ENCODE peak calls at places on chromosomes 6 and 20, in five cellular contexts. V is vagina, N is heart left ventricle, U is stomach, X is Peyer's patch. M is an unnamed sample. For H3K36me3, the result is how much of the 10 kb centered on the place peaks cover.

GRCh38 chr6:13357551-13358075 is 29.3 kb upstream of the TBC1D7 start:
- DNase-seq in V (no peak), X (no peak), U (no peak), N (peak), M (no peak)

GRCh38 chr6:133814797-133815196 is 74.1 kb upstream of the TCF21 start:
- DNase-seq in U (no peak), X (no peak), V (no peak), N (no peak), M (no peak)

GRCh38 chr6:158311193-158311592 is 1.1 kb upstream of the TULP4 start:
- DNase-seq in X (no peak), U (no peak), N (peak), V (no peak), M (no peak)

GRCh38 chr6:41492261-41492891 is 53.8 kb upstream of the FOXP4 start:
- DNase-seq in U (no peak), X (no peak), N (no peak), V (no peak), M (no peak)

GRCh38 chr6:136959471-136959891 is 37.4 kb downstream of the SLC35D3 start:
- DNase-seq in U (peak), X (peak), V (no peak), N (no peak), M (no peak)

GRCh38 chr20:37598101-37598530 is 70.4 kb upstream of the BLCAP start:
- DNase-seq in V (no peak), U (no peak), X (no peak), N (no peak), M (no peak)

GRCh38 chr20:35134472-35134871 is 12.7 kb downstream of the EDEM2 start:
- DNase-seq in N (peak), V (no peak), X (no peak), U (no peak), M (no peak)

GRCh38 chr20:56579261-56579660 is 46.2 kb downstream of the FAM209B start:
- DNase-seq in X (no peak), V (no peak), N (no peak), U (no peak), M (no peak)

GRCh38 chr6:95576621-95577316 is 566 bp upstream of the MANEA start:
- DNase-seq in V (no peak), X (no peak), U (no peak), N (no peak), M (no peak)

GRCh38 chr6:107589934-107590333 is 100.0 kb downstream of the SOBP start:
- DNase-seq in N (no peak), X (no peak), U (no peak), V (no peak), M (no peak)

GRCh38 chr20:12053348-12053747 is 135.7 kb downstream of the BTBD3 start:
- DNase-seq in U (no peak), X (no peak), N (no peak), V (no peak), M (no peak)

GRCh38 chr6:45900808-45901752 is 114.6 kb downstream of the CLIC5 start:
- DNase-seq in V (no peak), X (no peak), U (no peak), N (no peak), M (no peak)

GRCh38 chr6:52514514-52514913 is 62.3 kb downstream of the TRAM2 start:
- DNase-seq in V (no peak), X (no peak), U (no peak), N (peak), M (no peak)

GRCh38 chr20:6265204-6265904 is 142.5 kb upstream of the FERMT1 start:
- DNase-seq in U (no peak), N (no peak), V (no peak), X (no peak), M (no peak)

GRCh38 chr20:5870462-5871021 is 79.8 kb downstream of the TRMT6 start:
- DNase-seq in V (no peak), N (no peak), X (no peak), U (no peak), M (no peak)

GRCh38 chr6:108363756-108364356 is 69.0 kb downstream of the AFG1L start:
- DNase-seq in V (no peak), N (no peak), U (no peak), X (no peak), M (no peak)

DNA sequence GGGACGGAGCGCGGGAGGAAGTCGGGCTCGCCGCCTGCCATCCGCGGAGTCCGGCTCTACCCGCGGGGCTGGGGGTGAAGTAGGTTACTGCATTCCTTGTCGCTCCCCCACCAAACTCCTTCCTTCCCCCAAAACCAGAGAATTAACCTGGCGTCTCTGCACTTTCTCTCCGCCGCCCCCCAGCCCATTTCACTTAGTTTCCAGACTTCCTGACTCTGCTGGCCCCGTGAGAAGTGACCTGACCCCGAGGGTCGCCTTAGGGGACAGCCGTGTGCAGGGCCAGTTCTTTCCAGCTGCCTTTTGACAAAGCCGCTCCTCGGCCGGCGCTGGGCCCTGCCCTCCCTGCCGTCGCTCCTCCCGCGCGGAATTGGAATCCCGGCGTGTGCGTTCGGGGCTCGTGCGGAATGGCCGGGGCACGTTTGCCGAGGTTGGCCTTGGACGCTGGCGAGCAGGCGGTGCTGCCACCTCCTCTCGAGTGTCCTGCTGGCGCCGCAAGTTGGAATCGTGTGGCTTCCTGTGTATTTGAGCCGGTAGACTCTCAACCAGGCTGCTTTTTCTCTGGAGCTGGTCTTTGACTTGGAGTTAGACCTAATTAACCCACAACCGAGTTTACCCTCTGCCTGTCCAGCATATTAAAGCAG is 650 bp downstream of the DCBLD1 start:
- DNase-seq in U (peak), N (peak), V (no peak), X (peak), M (peak)
- TF ChIP-seq POLR2A in U (no peak), N (no peak), V (no peak), X (no peak), M (no peak)

DNA sequence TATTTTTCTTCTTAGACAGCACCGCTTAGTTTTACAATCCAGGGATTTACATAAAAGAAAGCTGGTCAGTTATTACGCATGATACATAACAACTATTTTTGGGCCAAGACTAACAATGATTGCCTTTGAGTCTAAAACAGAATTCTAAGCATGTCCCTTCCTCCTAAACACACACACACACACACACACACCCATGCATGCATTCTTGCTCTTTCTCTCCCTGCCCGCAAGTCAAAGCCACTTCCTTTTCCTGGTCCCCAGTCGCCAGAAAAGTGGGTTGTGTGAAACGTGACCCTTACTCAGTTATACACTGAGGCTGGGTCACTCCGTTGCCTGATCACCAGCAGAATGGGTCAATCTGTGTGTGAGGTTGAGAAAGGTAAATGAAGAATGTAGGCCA is 31.4 kb downstream of the FYN start:
- DNase-seq in V (no peak), N (peak), U (peak), X (no peak), M (no peak)
- H3K4me3 ChIP-seq in V (no peak), N (no peak), U (no peak), X (no peak), M (no peak)

GRCh38 chr20:21380711-21381110 is 16.6 kb downstream of the NKX2-4 start:
- DNase-seq in U (no peak), N (no peak), V (no peak), X (no peak), M (no peak)

GRCh38 chr20:21381619-21382018 is 15.7 kb downstream of the NKX2-4 start:
- DNase-seq in V (no peak), N (no peak), U (no peak), X (no peak), M (no peak)

GRCh38 chr20:21387528-21387927 is 9.8 kb downstream of the NKX2-4 start:
- DNase-seq in V (no peak), X (no peak), N (no peak), U (no peak), M (no peak)

GRCh38 chr20:21388566-21388965 is 8.8 kb downstream of the NKX2-4 start:
- DNase-seq in U (no peak), V (no peak), X (no peak), N (no peak), M (no peak)

GRCh38 chr20:21384308-21384892 is 12.9 kb downstream of the NKX2-4 start:
- DNase-seq in V (no peak), U (no peak), N (no peak), X (no peak), M (no peak)
- H3K36me3 ChIP-seq in V (half or more), U (under half), N (half or more), X (under half), M (under half)

DNA sequence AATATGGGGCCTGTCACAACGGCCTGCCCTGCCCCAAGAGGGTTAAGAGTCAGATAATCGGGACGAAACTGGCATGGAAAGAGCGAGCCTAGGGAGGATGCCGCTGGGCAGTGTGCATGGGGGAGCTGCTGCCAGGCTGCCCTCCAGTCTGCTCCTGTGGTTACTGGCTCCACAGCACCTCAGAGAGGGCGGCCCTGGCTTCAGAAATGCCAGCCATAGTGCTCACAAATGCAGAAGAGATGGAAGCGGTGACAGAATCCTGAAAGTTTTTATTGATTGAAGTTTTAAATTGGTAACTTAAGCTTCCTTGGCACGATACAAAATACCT is 57.9 kb downstream of the VAPB start:
- DNase-seq in X (no peak), U (no peak), V (no peak), N (no peak), M (no peak)
- TF ChIP-seq POLR2A in X (no peak), U (no peak), V (no peak), N (no peak), M (no peak)

DNA sequence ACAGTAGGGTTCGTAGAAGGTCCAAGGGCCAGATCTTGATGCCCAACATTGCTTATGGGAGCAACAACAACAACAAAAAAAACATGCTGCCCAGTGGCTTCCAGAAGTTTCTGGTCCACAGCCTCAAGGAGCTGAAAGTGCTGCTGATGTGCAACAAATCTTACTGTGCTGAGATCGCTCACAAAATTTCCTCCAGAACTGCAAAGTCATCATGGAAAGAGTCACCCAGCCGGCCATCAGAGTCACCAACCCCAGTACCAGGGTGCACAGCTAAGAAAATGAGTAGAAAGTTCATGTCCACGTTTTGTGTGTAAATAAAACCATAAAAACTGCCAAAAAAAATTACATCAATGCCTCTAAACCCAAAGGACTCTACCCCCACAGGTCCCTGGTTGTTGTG is 3.8 kb downstream of the HLA-DPB1 start:
- DNase-seq in X (no peak), U (no peak), N (no peak), V (no peak), M (no peak)
- H3K4me3 ChIP-seq in X (no peak), U (no peak), N (no peak), V (no peak), M (no peak)

GRCh38 chr20:48649868-48650267 is 177.9 kb downstream of the PREX1 start:
- DNase-seq in X (no peak), V (no peak), U (no peak), N (no peak), M (no peak)

GRCh38 chr20:48651271-48651670 is 176.5 kb downstream of the PREX1 start:
- DNase-seq in N (no peak), X (no peak), V (no peak), U (no peak), M (no peak)

GRCh38 chr20:48647873-48648272 is 179.9 kb downstream of the PREX1 start:
- DNase-seq in U (no peak), X (no peak), N (no peak), V (no peak), M (no peak)

GRCh38 chr20:48648482-48649051 is 179.2 kb downstream of the PREX1 start:
- DNase-seq in X (peak), N (peak), V (no peak), U (no peak), M (no peak)

GRCh38 chr20:48649104-48649626 is 178.6 kb downstream of the PREX1 start:
- DNase-seq in U (no peak), X (no peak), V (no peak), N (no peak), M (no peak)
- H3K36me3 ChIP-seq in U (under half), X (under half), V (under half), N (half or more), M (under half)

GRCh38 chr6:128057541-128058335 is 156.9 kb upstream of the THEMIS start:
- DNase-seq in V (no peak), X (no peak), U (no peak), N (no peak), M (no peak)
- TF ChIP-seq POLR2A in V (no peak), X (no peak), U (no peak), N (no peak), M (no peak)

GRCh38 chr6:85642774-85643529 is at the start of gene SYNCRIP:
- DNase-seq in U (peak), X (peak), N (peak), V (peak), M (peak)
- H3K4me3 ChIP-seq in U (peak), X (peak), N (peak), V (peak), M (peak)